ENCODE peak calls at places on chromosomes 2 and 18, in four cellular contexts. M is NCI-H2029, K is pancreas, T is GM23338. U is an unnamed sample.

GRCh38 chr2:240199133-240199870 is 58.8 kb upstream of the OTOS start:
- DNase-seq in M (no peak), K (no peak), T (no peak), U (no peak)

GRCh38 chr18:59060540-59060939 is 79.1 kb upstream of the SEC11C start:
- DNase-seq in M (no peak), K (no peak), T (no peak), U (no peak)

GRCh38 chr2:118954297-118955060 is 12.5 kb downstream of the MARCO start:
- DNase-seq in M (no peak), K (no peak), T (no peak), U (no peak)

GRCh38 chr2:12606472-12607000 is 110.2 kb upstream of the TRIB2 start:
- DNase-seq in M (no peak), K (no peak), T (no peak), U (no peak)

GRCh38 chr2:240884221-240884620 is 11.7 kb downstream of the MAB21L4 start:
- DNase-seq in M (no peak), K (no peak), T (no peak), U (no peak)

GRCh38 chr18:32040936-32041335 is 22.3 kb downstream of the RNF125 start:
- DNase-seq in M (no peak), K (no peak), T (no peak), U (no peak)

GRCh38 chr2:47043142-47043890 is 111.8 kb downstream of the STPG4 start:
- DNase-seq in M (peak; percentile 19), K (no peak), T (peak; percentile 27), U (no peak)

GRCh38 chr2:174776686-174777085 is 12.4 kb upstream of the CHRNA1 start:
- DNase-seq in M (no peak), K (no peak), T (no peak), U (no peak)

GRCh38 chr2:143264851-143265250 is 135.6 kb downstream of the ARHGAP15 start:
- DNase-seq in M (no peak), K (no peak), T (no peak), U (no peak)

GRCh38 chr2:85585781-85586105 is 1.5 kb downstream of the VAMP5 start:
- DNase-seq in M (no peak), K (no peak), T (no peak), U (no peak)

GRCh38 chr2:216792222-216793001 is 67.5 kb downstream of the TNP1 start:
- DNase-seq in M (peak; percentile 13), K (no peak), T (peak; percentile 30), U (no peak)

GRCh38 chr2:199382091-199382490 is 75.6 kb downstream of the SATB2 start:
- DNase-seq in M (no peak), K (no peak), T (no peak), U (no peak)

GRCh38 chr2:223721746-223722145 is 115.6 kb downstream of the AP1S3 start:
- DNase-seq in M (no peak), K (no peak), T (no peak), U (no peak)

GRCh38 chr2:104790100-104790811 is 63.7 kb upstream of the POU3F3 start:
- DNase-seq in M (no peak), K (no peak), T (peak; percentile 58), U (no peak)

GRCh38 chr18:45166341-45167108 is 448.8 kb upstream of the SLC14A2 start:
- DNase-seq in M (no peak), K (peak; percentile 24), T (no peak), U (no peak)

GRCh38 chr2:161471631-161472030 is 55.5 kb downstream of the TBR1 start:
- DNase-seq in M (no peak), K (no peak), T (no peak), U (no peak)

GRCh38 chr2:232013701-232014353 is 52.3 kb downstream of the DIS3L2 start:
- DNase-seq in M (peak; percentile 33), K (no peak), T (no peak), U (no peak)

GRCh38 chr2:71452565-71452964 is 796 bp upstream of the DYSF start:
- DNase-seq in M (no peak), K (no peak), T (peak; percentile 62), U (peak; percentile 64)

GRCh38 chr2:130181338-130181879 is at the start of gene SMPD4:
- DNase-seq in M (peak; percentile 91), K (peak; percentile 98), T (peak; percentile 96), U (peak; percentile 97)

GRCh38 chr2:99605036-99605435 is 115.2 kb upstream of the REV1 start:
- DNase-seq in M (no peak), K (no peak), T (no peak), U (no peak)

GRCh38 chr18:64017870-64018269 is 48.0 kb downstream of the SERPINB8 start:
- DNase-seq in M (no peak), K (no peak), T (peak; percentile 60), U (no peak)

U was measured in left lung.